ENCODE peak calls at places on chromosomes 11 and 22, in six cellular contexts. K, X, S, U, E and Z are unnamed samples. For H3K36me3, the result is how much of the 10 kb centered on the place peaks cover.

GRCh38 chr22:45917146-45917545 is 59.8 kb downstream of the WNT7B start:
- DNase-seq in K (no peak), X (no peak), S (no peak), U (no peak), E (no peak), Z (no peak)

GRCh38 chr22:48701296-48702030 is 1126.2 kb downstream of the BRD1 start:
- DNase-seq in K (no peak), X (no peak), S (no peak), U (no peak), E (no peak), Z (peak)

GRCh38 chr22:22881116-22882032 is 6.2 kb upstream of the IGLL5 start:
- DNase-seq in K (no peak), X (peak), S (no peak), U (no peak), E (no peak), Z (no peak)

GRCh38 chr22:40560551-40560950 is 76.0 kb downstream of the MRTFA start:
- DNase-seq in K (no peak), X (no peak), S (no peak), U (no peak), E (no peak), Z (no peak)

GRCh38 chr11:15114501-15115475 is at the start of gene INSC:
- DNase-seq in K (no peak), X (no peak), S (no peak), U (no peak), E (no peak), Z (peak)

GRCh38 chr11:59295435-59295834 is 63.3 kb upstream of the OR5AN1 start:
- DNase-seq in K (no peak), X (no peak), S (no peak), U (no peak), E (no peak), Z (no peak)

GRCh38 chr11:68976563-68976962 is 4.2 kb downstream of the MRGPRD start:
- DNase-seq in K (no peak), X (no peak), S (no peak), U (no peak), E (no peak), Z (no peak)

GRCh38 chr11:86150826-86151187 is 81.9 kb upstream of the PICALM start:
- DNase-seq in K (no peak), X (peak), S (no peak), U (no peak), E (no peak), Z (no peak)

GRCh38 chr11:36075053-36075452 is 131.2 kb downstream of the LDLRAD3 start:
- DNase-seq in K (no peak), X (no peak), S (no peak), U (no peak), E (peak), Z (no peak)

GRCh38 chr11:105861225-105861624 is 160.8 kb downstream of the MSANTD4 start:
- DNase-seq in K (no peak), X (no peak), S (no peak), U (no peak), E (peak), Z (no peak)

GRCh38 chr11:59559886-59560285 is 48.5 kb downstream of the OR4D9 start:
- DNase-seq in K (no peak), X (peak), S (no peak), U (no peak), E (no peak), Z (no peak)

GRCh38 chr11:113401718-113402117 is 14.1 kb downstream of the ANKK1 start:
- DNase-seq in K (peak), X (peak), S (peak), U (peak), E (peak), Z (peak)

GRCh38 chr11:118924591-118925585 is 838 bp downstream of the BCL9L start:
- DNase-seq in K (peak), X (no peak), S (peak), U (peak), E (no peak), Z (peak)

GRCh38 chr22:32202539-32203180 is 2.2 kb downstream of the RFPL2 start:
- DNase-seq in K (no peak), X (no peak), S (peak), U (no peak), E (peak), Z (peak)

GRCh38 chr11:64042301-64042700 is 6.6 kb downstream of the FLRT1 start:
- DNase-seq in K (no peak), X (no peak), S (no peak), U (no peak), E (no peak), Z (no peak)

GRCh38 chr11:68735626-68736025 is 15.7 kb downstream of the TESMIN start:
- DNase-seq in K (no peak), X (no peak), S (no peak), U (no peak), E (no peak), Z (no peak)

GRCh38 chr11:77346906-77347603 is 45.6 kb upstream of the GDPD4 start:
- DNase-seq in K (no peak), X (no peak), S (no peak), U (no peak), E (no peak), Z (no peak)

GRCh38 chr11:2744166-2744565 is 44.4 kb upstream of the KCNQ1OT1 start:
- DNase-seq in K (no peak), X (no peak), S (no peak), U (no peak), E (no peak), Z (no peak)

GRCh38 chr11:45079943-45080719 is 66.3 kb upstream of the PRDM11 start:
- DNase-seq in K (no peak), X (peak), S (no peak), U (no peak), E (no peak), Z (peak)
- H3K4me3 ChIP-seq in K (no peak), X (no peak), S (no peak), U (no peak), E (no peak), Z (no peak)

DNA sequence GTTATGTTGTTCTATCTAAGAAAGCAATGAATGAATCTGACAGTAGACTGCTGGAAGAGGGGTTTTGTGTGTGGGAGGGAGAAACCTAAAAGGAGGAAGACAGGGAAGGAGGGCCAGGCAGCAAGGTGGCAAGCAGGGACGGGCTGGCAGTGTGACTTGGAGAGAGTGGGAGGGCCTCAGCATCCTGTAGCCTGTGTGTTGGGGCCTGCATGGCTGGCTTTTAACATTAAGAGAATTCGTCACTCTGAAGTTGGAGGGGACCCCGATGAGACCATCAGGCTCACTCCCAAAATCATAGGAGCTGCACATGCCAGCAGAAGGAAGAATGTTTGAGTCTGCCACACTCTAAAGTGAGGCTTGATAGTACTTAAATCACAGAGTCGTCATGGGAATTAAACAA is 199.6 kb downstream of the TENM4 start:
- DNase-seq in K (no peak), X (no peak), S (no peak), U (no peak), E (no peak), Z (no peak)
- H3K36me3 ChIP-seq in K (under half), X (under half), S (under half), U (under half), E (under half), Z (under half)

DNA sequence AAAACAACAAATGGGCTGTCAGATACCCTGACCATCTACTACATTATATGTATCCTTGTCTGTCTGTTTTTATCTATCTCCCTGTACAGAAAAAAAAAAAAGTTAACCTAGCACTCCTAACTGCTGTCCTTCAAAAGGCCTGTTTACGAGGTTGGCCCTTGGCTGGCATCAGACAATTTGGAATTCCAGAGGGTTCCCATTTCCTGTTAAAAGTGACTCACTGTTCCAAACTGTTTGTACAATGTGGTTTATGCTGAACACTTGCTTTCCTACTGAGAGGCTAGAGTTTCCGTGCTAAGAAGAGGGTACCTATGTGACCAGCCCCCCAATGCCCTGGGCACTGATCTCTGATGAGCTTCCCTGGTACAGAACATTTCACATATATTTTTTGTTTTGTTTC is 65.9 kb upstream of the HMGXB4 start:
- DNase-seq in K (no peak), X (no peak), S (no peak), U (no peak), E (peak), Z (no peak)
- TF ChIP-seq CTCF in K (no peak), X (no peak), S (no peak), U (no peak), E (no peak), Z (no peak)

GRCh38 chr11:637333-637592 is 194 bp downstream of the DRD4 start:
- DNase-seq in K (no peak), X (no peak), S (no peak), U (no peak), E (no peak), Z (no peak)

GRCh38 chr11:638616-639323 is 1.7 kb downstream of the DRD4 start:
- DNase-seq in K (no peak), X (no peak), S (no peak), U (no peak), E (no peak), Z (no peak)

GRCh38 chr11:640021-640706 is 3.1 kb downstream of the DRD4 start:
- DNase-seq in K (no peak), X (no peak), S (no peak), U (no peak), E (no peak), Z (no peak)

GRCh38 chr11:637593-638507 is 781 bp downstream of the DRD4 start:
- DNase-seq in K (no peak), X (no peak), S (no peak), U (no peak), E (no peak), Z (no peak)

DNA sequence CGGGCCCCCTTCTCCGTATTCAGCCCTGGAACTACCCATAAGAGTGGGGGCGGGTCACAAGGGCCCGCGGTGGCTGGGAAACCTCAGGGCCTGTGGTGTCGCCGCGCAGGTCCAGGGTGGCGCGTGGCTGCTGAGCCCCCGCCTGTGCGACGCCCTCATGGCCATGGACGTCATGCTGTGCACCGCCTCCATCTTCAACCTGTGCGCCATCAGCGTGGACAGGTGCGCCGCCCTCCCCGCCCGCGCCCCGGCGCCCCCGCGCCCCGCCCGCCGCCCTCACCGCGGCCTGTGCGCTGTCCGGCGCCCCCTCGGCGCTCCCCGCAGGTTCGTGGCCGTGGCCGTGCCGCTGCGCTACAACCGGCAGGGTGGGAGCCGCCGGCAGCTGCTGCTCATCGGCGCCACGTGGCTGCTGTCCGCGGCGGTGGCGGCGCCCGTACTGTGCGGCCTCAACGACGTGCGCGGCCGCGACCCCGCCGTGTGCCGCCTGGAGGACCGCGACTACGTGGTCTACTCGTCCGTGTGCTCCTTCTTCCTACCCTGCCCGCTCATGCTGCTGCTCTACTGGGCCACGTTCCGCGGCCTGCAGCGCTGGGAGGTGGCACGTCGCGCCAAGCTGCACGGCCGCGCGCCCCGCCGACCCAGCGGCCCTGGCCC is 2.4 kb downstream of the DRD4 start:
- DNase-seq in K (no peak), X (no peak), S (no peak), U (no peak), E (no peak), Z (no peak)
- H3K4me3 ChIP-seq in K (no peak), X (peak), S (no peak), U (no peak), E (no peak), Z (no peak)